ENCODE peak calls at places on chromosome 9, in nine cellular contexts. One of them, this sample, is unnamed.

GRCh38 chr9:27828908-27829307 is 255.6 kb upstream of the C9orf72 start:
- DNase-seq in SK-N-MC: no peak
- DNase-seq in upper lobe of left lung: no peak
- DNase-seq in CD8-positive, alpha-beta memory T cell: no peak
- DNase-seq in heart left ventricle: no peak
- DNase-seq in mesendoderm: no peak
- DNase-seq in SJSA1: no peak
- DNase-seq in stomach: no peak
- DNase-seq in coronary artery: no peak
- DNase-seq in this sample: no peak

GRCh38 chr9:34514816-34515215 is 8.0 kb downstream of the ENHO start:
- DNase-seq in coronary artery: no peak
- DNase-seq in upper lobe of left lung: no peak
- DNase-seq in SK-N-MC: no peak
- DNase-seq in SJSA1: no peak
- DNase-seq in heart left ventricle: no peak
- DNase-seq in mesendoderm: no peak
- DNase-seq in CD8-positive, alpha-beta memory T cell: no peak
- DNase-seq in stomach: no peak
- DNase-seq in this sample: no peak

GRCh38 chr9:84189901-84190300 is 150.7 kb downstream of the SLC28A3 start:
- DNase-seq in SK-N-MC: no peak
- DNase-seq in coronary artery: no peak
- DNase-seq in heart left ventricle: no peak
- DNase-seq in upper lobe of left lung: no peak
- DNase-seq in SJSA1: no peak
- DNase-seq in stomach: peak
- DNase-seq in CD8-positive, alpha-beta memory T cell: no peak
- DNase-seq in mesendoderm: no peak
- DNase-seq in this sample: no peak

GRCh38 chr9:34254141-34254913 is 74.7 kb downstream of the KIF24 start:
- DNase-seq in upper lobe of left lung: peak
- DNase-seq in stomach: no peak
- DNase-seq in CD8-positive, alpha-beta memory T cell: no peak
- DNase-seq in coronary artery: no peak
- DNase-seq in SK-N-MC: no peak
- DNase-seq in mesendoderm: no peak
- DNase-seq in heart left ventricle: no peak
- DNase-seq in SJSA1: peak
- DNase-seq in this sample: no peak

GRCh38 chr9:5095795-5096194 is 89.6 kb downstream of the INSL6 start:
- DNase-seq in SK-N-MC: no peak
- DNase-seq in SJSA1: no peak
- DNase-seq in CD8-positive, alpha-beta memory T cell: no peak
- DNase-seq in coronary artery: no peak
- DNase-seq in upper lobe of left lung: no peak
- DNase-seq in mesendoderm: peak
- DNase-seq in heart left ventricle: no peak
- DNase-seq in stomach: no peak
- DNase-seq in this sample: no peak

GRCh38 chr9:91060520-91061343 is 259.1 kb downstream of the SYK start:
- DNase-seq in SK-N-MC: no peak
- DNase-seq in upper lobe of left lung: no peak
- DNase-seq in SJSA1: peak
- DNase-seq in stomach: peak
- DNase-seq in CD8-positive, alpha-beta memory T cell: no peak
- DNase-seq in mesendoderm: no peak
- DNase-seq in heart left ventricle: peak
- DNase-seq in coronary artery: no peak
- DNase-seq in this sample: no peak

GRCh38 chr9:127311239-127311741 is 46.7 kb downstream of the GARNL3 start:
- DNase-seq in CD8-positive, alpha-beta memory T cell: peak
- DNase-seq in SJSA1: peak
- DNase-seq in mesendoderm: peak
- DNase-seq in coronary artery: peak
- DNase-seq in stomach: peak
- DNase-seq in heart left ventricle: peak
- DNase-seq in upper lobe of left lung: no peak
- DNase-seq in SK-N-MC: no peak
- DNase-seq in this sample: no peak

GRCh38 chr9:72065076-72065475 is 4.7 kb upstream of the C9orf57 start:
- DNase-seq in SJSA1: no peak
- DNase-seq in mesendoderm: no peak
- DNase-seq in CD8-positive, alpha-beta memory T cell: no peak
- DNase-seq in upper lobe of left lung: no peak
- DNase-seq in coronary artery: no peak
- DNase-seq in SK-N-MC: no peak
- DNase-seq in stomach: no peak
- DNase-seq in heart left ventricle: no peak
- DNase-seq in this sample: no peak

GRCh38 chr9:36150529-36151305 is 14.2 kb downstream of the GLIPR2 start:
- DNase-seq in CD8-positive, alpha-beta memory T cell: no peak
- DNase-seq in stomach: no peak
- DNase-seq in coronary artery: no peak
- DNase-seq in SJSA1: no peak
- DNase-seq in mesendoderm: no peak
- DNase-seq in heart left ventricle: no peak
- DNase-seq in upper lobe of left lung: no peak
- DNase-seq in SK-N-MC: no peak
- DNase-seq in this sample: no peak

GRCh38 chr9:6272229-6272597 is 56.0 kb upstream of the TPD52L3 start:
- DNase-seq in mesendoderm: no peak
- DNase-seq in SK-N-MC: no peak
- DNase-seq in CD8-positive, alpha-beta memory T cell: no peak
- DNase-seq in heart left ventricle: peak
- DNase-seq in upper lobe of left lung: no peak
- DNase-seq in coronary artery: no peak
- DNase-seq in SJSA1: no peak
- DNase-seq in stomach: peak
- DNase-seq in this sample: no peak

DNA sequence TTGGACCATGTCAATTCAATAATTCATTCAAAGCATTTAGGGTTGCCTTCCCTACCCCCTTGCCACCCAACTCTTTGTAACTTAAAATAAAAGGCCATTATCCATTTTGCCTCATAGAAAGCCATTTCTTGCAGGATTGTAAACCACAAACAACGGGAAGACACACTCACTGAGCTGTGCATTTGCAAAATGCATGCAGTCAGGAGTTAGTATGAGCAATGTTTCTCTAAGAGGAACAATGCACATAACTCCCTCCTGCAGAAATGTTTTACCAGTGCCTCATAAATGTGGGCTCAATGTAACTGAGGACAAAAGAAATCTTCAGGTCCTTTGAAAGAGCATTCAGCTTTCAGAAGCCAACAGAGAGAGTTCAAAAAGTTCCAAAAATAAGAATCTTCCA is 98.5 kb upstream of the ABCA1 start:
- DNase-seq in mesendoderm: no peak
- DNase-seq in stomach: no peak
- DNase-seq in SK-N-MC: no peak
- DNase-seq in SJSA1: peak
- DNase-seq in heart left ventricle: no peak
- DNase-seq in coronary artery: no peak
- DNase-seq in upper lobe of left lung: no peak
- DNase-seq in CD8-positive, alpha-beta memory T cell: no peak
- DNase-seq in this sample: no peak
- H3K27ac ChIP-seq in mesendoderm: no peak
- H3K27ac ChIP-seq in stomach: no peak
- H3K27ac ChIP-seq in SK-N-MC: no peak
- H3K27ac ChIP-seq in SJSA1: peak
- H3K27ac ChIP-seq in heart left ventricle: no peak
- H3K27ac ChIP-seq in coronary artery: no peak
- H3K27ac ChIP-seq in upper lobe of left lung: no peak
- H3K27ac ChIP-seq in CD8-positive, alpha-beta memory T cell: no peak
- H3K27ac ChIP-seq in this sample: no peak

GRCh38 chr9:134353539-134353938 is 27.3 kb downstream of the RXRA start:
- DNase-seq in stomach: no peak
- DNase-seq in SJSA1: no peak
- DNase-seq in SK-N-MC: no peak
- DNase-seq in mesendoderm: no peak
- DNase-seq in coronary artery: no peak
- DNase-seq in upper lobe of left lung: no peak
- DNase-seq in heart left ventricle: no peak
- DNase-seq in CD8-positive, alpha-beta memory T cell: no peak
- DNase-seq in this sample: no peak
- H3K27ac ChIP-seq in stomach: no peak
- H3K27ac ChIP-seq in SJSA1: no peak
- H3K27ac ChIP-seq in SK-N-MC: no peak
- H3K27ac ChIP-seq in mesendoderm: no peak
- H3K27ac ChIP-seq in coronary artery: no peak
- H3K27ac ChIP-seq in upper lobe of left lung: no peak
- H3K27ac ChIP-seq in heart left ventricle: no peak
- H3K27ac ChIP-seq in CD8-positive, alpha-beta memory T cell: no peak
- H3K27ac ChIP-seq in this sample: no peak

DNA sequence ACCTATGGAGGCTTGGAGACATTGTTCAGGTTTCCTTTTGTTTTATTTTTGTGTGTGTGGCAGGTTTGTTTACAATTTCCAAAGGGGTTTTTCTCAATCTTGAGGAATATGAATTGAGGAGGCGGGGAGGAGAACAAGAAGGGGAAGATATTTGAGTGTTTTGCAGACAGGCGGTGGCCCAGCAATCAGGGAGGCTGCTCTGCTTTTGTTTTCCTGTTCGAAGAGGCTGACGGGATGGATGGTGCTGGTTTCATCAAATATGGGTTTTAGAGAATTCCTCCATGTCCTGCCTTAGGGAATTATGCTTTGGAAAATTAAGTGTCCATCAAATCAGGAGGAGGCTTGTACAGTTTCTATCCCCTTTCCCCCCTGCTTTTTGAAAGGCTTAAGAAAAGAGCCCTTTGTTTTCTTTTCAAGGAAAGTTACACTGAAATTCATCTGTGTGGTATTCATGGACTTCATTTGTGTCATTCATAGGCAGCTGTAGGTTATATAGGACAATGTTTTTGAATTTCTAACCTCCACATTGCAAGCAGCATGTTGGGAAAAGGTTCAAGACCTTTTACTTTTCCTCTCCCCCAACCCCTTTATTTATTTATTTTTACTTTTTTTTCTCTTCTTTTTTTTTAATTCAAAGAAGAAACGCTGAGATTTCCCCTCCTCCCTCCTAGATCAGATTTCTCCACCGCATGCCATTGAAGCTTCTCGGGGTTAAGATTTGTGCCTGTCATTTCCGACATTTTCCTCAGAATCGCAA is 107.4 kb downstream of the ZNF462 start:
- DNase-seq in CD8-positive, alpha-beta memory T cell: no peak
- DNase-seq in mesendoderm: no peak
- DNase-seq in SK-N-MC: no peak
- DNase-seq in upper lobe of left lung: no peak
- DNase-seq in SJSA1: peak
- DNase-seq in coronary artery: no peak
- DNase-seq in heart left ventricle: no peak
- DNase-seq in stomach: no peak
- DNase-seq in this sample: no peak
- H3K27ac ChIP-seq in CD8-positive, alpha-beta memory T cell: no peak
- H3K27ac ChIP-seq in mesendoderm: no peak
- H3K27ac ChIP-seq in SK-N-MC: no peak
- H3K27ac ChIP-seq in upper lobe of left lung: no peak
- H3K27ac ChIP-seq in SJSA1: peak
- H3K27ac ChIP-seq in coronary artery: no peak
- H3K27ac ChIP-seq in heart left ventricle: no peak
- H3K27ac ChIP-seq in stomach: no peak
- H3K27ac ChIP-seq in this sample: peak

GRCh38 chr9:137276757-137277328 is 683 bp upstream of the TOR4A start:
- DNase-seq in CD8-positive, alpha-beta memory T cell: no peak
- DNase-seq in upper lobe of left lung: peak
- DNase-seq in heart left ventricle: peak
- DNase-seq in mesendoderm: peak
- DNase-seq in SK-N-MC: no peak
- DNase-seq in coronary artery: no peak
- DNase-seq in stomach: peak
- DNase-seq in SJSA1: no peak
- DNase-seq in this sample: no peak

GRCh38 chr9:137278061-137278912 is 761 bp downstream of the TOR4A start:
- DNase-seq in heart left ventricle: peak
- DNase-seq in SK-N-MC: no peak
- DNase-seq in upper lobe of left lung: peak
- DNase-seq in coronary artery: peak
- DNase-seq in SJSA1: no peak
- DNase-seq in mesendoderm: no peak
- DNase-seq in CD8-positive, alpha-beta memory T cell: no peak
- DNase-seq in stomach: no peak
- DNase-seq in this sample: no peak

GRCh38 chr9:137275203-137275936 is 2.2 kb upstream of the TOR4A start:
- DNase-seq in stomach: no peak
- DNase-seq in SK-N-MC: no peak
- DNase-seq in CD8-positive, alpha-beta memory T cell: no peak
- DNase-seq in heart left ventricle: peak
- DNase-seq in mesendoderm: no peak
- DNase-seq in coronary artery: no peak
- DNase-seq in upper lobe of left lung: peak
- DNase-seq in SJSA1: no peak
- DNase-seq in this sample: no peak

GRCh38 chr9:137277329-137278041 is at the start of gene TOR4A:
- DNase-seq in SJSA1: peak
- DNase-seq in stomach: peak
- DNase-seq in upper lobe of left lung: peak
- DNase-seq in coronary artery: peak
- DNase-seq in SK-N-MC: no peak
- DNase-seq in heart left ventricle: peak
- DNase-seq in CD8-positive, alpha-beta memory T cell: no peak
- DNase-seq in mesendoderm: peak
- DNase-seq in this sample: no peak

DNA sequence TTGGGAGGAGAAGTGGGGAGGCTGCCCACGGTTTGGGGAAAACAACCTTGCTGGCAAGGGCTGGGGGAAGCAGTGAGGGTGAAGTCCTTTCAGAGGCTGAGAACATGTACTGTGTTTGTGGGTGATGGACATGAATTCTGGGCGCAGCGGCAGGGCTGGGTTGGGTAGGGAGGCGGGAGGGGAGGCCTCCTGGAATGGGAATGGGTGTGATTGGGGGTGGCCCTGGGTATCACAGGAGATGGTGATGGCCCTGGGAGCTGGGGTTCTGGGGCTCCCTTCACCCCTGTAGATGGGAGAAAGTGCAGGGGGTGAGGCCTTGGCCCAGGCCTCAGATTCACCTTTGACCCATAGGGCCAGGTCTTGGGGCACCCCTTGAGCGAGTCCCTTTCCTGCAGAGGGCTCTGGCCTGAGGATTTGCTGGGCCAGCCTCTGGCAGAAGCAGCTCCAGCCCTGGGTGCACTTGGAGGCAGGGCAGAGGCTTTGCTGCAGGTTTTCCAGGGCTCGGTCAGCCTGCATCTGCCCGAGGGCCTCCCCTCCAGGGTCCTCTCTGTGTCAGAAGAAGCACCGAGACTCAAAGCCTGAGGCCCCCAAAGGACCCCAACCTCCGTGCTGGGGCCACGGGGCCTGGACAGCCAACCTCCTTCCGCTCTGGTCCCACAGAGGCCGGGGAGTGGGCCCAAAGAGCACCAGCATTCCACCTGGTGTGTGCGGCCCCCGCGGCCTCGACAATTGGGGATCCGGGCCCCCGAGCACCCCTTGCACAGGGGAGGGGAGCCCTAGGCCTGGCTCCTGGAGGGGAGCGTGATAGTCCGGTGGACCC is 1.4 kb upstream of the TOR4A start:
- DNase-seq in SJSA1: no peak
- DNase-seq in stomach: no peak
- DNase-seq in heart left ventricle: peak
- DNase-seq in coronary artery: no peak
- DNase-seq in SK-N-MC: no peak
- DNase-seq in upper lobe of left lung: peak
- DNase-seq in CD8-positive, alpha-beta memory T cell: no peak
- DNase-seq in mesendoderm: no peak
- DNase-seq in this sample: no peak
- H3K27ac ChIP-seq in SJSA1: no peak
- H3K27ac ChIP-seq in stomach: peak
- H3K27ac ChIP-seq in heart left ventricle: peak
- H3K27ac ChIP-seq in coronary artery: peak
- H3K27ac ChIP-seq in SK-N-MC: peak
- H3K27ac ChIP-seq in upper lobe of left lung: peak
- H3K27ac ChIP-seq in CD8-positive, alpha-beta memory T cell: peak
- H3K27ac ChIP-seq in mesendoderm: peak
- H3K27ac ChIP-seq in this sample: no peak

GRCh38 chr9:114413909-114414308 is 26.1 kb upstream of the AKNA start:
- DNase-seq in SJSA1: peak
- DNase-seq in stomach: no peak
- DNase-seq in heart left ventricle: no peak
- DNase-seq in SK-N-MC: no peak
- DNase-seq in mesendoderm: no peak
- DNase-seq in CD8-positive, alpha-beta memory T cell: no peak
- DNase-seq in coronary artery: no peak
- DNase-seq in upper lobe of left lung: no peak
- DNase-seq in this sample: no peak
- H3K27ac ChIP-seq in SJSA1: no peak
- H3K27ac ChIP-seq in stomach: peak
- H3K27ac ChIP-seq in heart left ventricle: no peak
- H3K27ac ChIP-seq in SK-N-MC: no peak
- H3K27ac ChIP-seq in mesendoderm: no peak
- H3K27ac ChIP-seq in CD8-positive, alpha-beta memory T cell: no peak
- H3K27ac ChIP-seq in coronary artery: no peak
- H3K27ac ChIP-seq in upper lobe of left lung: no peak
- H3K27ac ChIP-seq in this sample: no peak

This sample was measured in substantia nigra.